ENCODE peak calls at places on chromosome 19, in eight cellular contexts. One of them, this sample, is unnamed.

GRCh38 chr19:20318616-20319015 is 151.6 kb downstream of the ZNF486 start:
- DNase-seq in non-pigmented ciliary epithelial cell: no peak
- DNase-seq in NCI-H2081 treated with DMSO at 0.1 percent for 48 hours: no peak
- DNase-seq in left cardiac atrium: no peak
- DNase-seq in activated naive CD8-positive, alpha-beta T cell treated with anti-CD3 and anti-CD28 coated beads for 36 hours: no peak
- DNase-seq in activated CD4-positive, alpha-beta T cell treated with anti-CD3 and anti-CD28 coated beads for 24 hours: no peak
- DNase-seq in NCI-H1048: no peak
- DNase-seq in activated CD8-positive, alpha-beta T cell treated with anti-CD3 and anti-CD28 coated beads, Interleukin-2, amount 10 ng/mL, durations not matched to agents 7 days and 5 days: no peak
- DNase-seq in this sample: no peak

GRCh38 chr19:2663920-2664571 is 38.4 kb downstream of the GNG7 start:
- DNase-seq in non-pigmented ciliary epithelial cell: no peak
- DNase-seq in NCI-H2081 treated with DMSO at 0.1 percent for 48 hours: no peak
- DNase-seq in left cardiac atrium: peak
- DNase-seq in activated naive CD8-positive, alpha-beta T cell treated with anti-CD3 and anti-CD28 coated beads for 36 hours: peak
- DNase-seq in activated CD4-positive, alpha-beta T cell treated with anti-CD3 and anti-CD28 coated beads for 24 hours: no peak
- DNase-seq in NCI-H1048: no peak
- DNase-seq in activated CD8-positive, alpha-beta T cell treated with anti-CD3 and anti-CD28 coated beads, Interleukin-2, amount 10 ng/mL, durations not matched to agents 7 days and 5 days: no peak
- DNase-seq in this sample: no peak

GRCh38 chr19:7540761-7541480 is 5.4 kb downstream of the PNPLA6 start:
- DNase-seq in non-pigmented ciliary epithelial cell: no peak
- DNase-seq in NCI-H2081 treated with DMSO at 0.1 percent for 48 hours: no peak
- DNase-seq in left cardiac atrium: no peak
- DNase-seq in activated naive CD8-positive, alpha-beta T cell treated with anti-CD3 and anti-CD28 coated beads for 36 hours: peak
- DNase-seq in activated CD4-positive, alpha-beta T cell treated with anti-CD3 and anti-CD28 coated beads for 24 hours: no peak
- DNase-seq in NCI-H1048: no peak
- DNase-seq in activated CD8-positive, alpha-beta T cell treated with anti-CD3 and anti-CD28 coated beads, Interleukin-2, amount 10 ng/mL, durations not matched to agents 7 days and 5 days: no peak
- DNase-seq in this sample: peak

GRCh38 chr19:8466018-8466417 is 21.2 kb downstream of the HNRNPM start:
- DNase-seq in non-pigmented ciliary epithelial cell: peak
- DNase-seq in NCI-H2081 treated with DMSO at 0.1 percent for 48 hours: no peak
- DNase-seq in left cardiac atrium: no peak
- DNase-seq in activated naive CD8-positive, alpha-beta T cell treated with anti-CD3 and anti-CD28 coated beads for 36 hours: no peak
- DNase-seq in activated CD4-positive, alpha-beta T cell treated with anti-CD3 and anti-CD28 coated beads for 24 hours: no peak
- DNase-seq in NCI-H1048: no peak
- DNase-seq in activated CD8-positive, alpha-beta T cell treated with anti-CD3 and anti-CD28 coated beads, Interleukin-2, amount 10 ng/mL, durations not matched to agents 7 days and 5 days: no peak
- DNase-seq in this sample: no peak

GRCh38 chr19:13118424-13119193 is 545 bp downstream of the NACC1 start:
- DNase-seq in non-pigmented ciliary epithelial cell: no peak
- DNase-seq in NCI-H2081 treated with DMSO at 0.1 percent for 48 hours: no peak
- DNase-seq in left cardiac atrium: peak
- DNase-seq in activated naive CD8-positive, alpha-beta T cell treated with anti-CD3 and anti-CD28 coated beads for 36 hours: peak
- DNase-seq in activated CD4-positive, alpha-beta T cell treated with anti-CD3 and anti-CD28 coated beads for 24 hours: no peak
- DNase-seq in NCI-H1048: no peak
- DNase-seq in activated CD8-positive, alpha-beta T cell treated with anti-CD3 and anti-CD28 coated beads, Interleukin-2, amount 10 ng/mL, durations not matched to agents 7 days and 5 days: peak
- DNase-seq in this sample: peak

GRCh38 chr19:19185853-19186728 is 5.9 kb downstream of the BORCS8 start:
- DNase-seq in non-pigmented ciliary epithelial cell: no peak
- DNase-seq in NCI-H2081 treated with DMSO at 0.1 percent for 48 hours: peak
- DNase-seq in left cardiac atrium: no peak
- DNase-seq in activated naive CD8-positive, alpha-beta T cell treated with anti-CD3 and anti-CD28 coated beads for 36 hours: peak
- DNase-seq in activated CD4-positive, alpha-beta T cell treated with anti-CD3 and anti-CD28 coated beads for 24 hours: peak
- DNase-seq in NCI-H1048: no peak
- DNase-seq in activated CD8-positive, alpha-beta T cell treated with anti-CD3 and anti-CD28 coated beads, Interleukin-2, amount 10 ng/mL, durations not matched to agents 7 days and 5 days: peak
- DNase-seq in this sample: peak

GRCh38 chr19:28960986-28961705 is 251.8 kb downstream of the UQCRFS1 start:
- DNase-seq in non-pigmented ciliary epithelial cell: no peak
- DNase-seq in NCI-H2081 treated with DMSO at 0.1 percent for 48 hours: no peak
- DNase-seq in left cardiac atrium: no peak
- DNase-seq in activated naive CD8-positive, alpha-beta T cell treated with anti-CD3 and anti-CD28 coated beads for 36 hours: no peak
- DNase-seq in activated CD4-positive, alpha-beta T cell treated with anti-CD3 and anti-CD28 coated beads for 24 hours: no peak
- DNase-seq in NCI-H1048: no peak
- DNase-seq in activated CD8-positive, alpha-beta T cell treated with anti-CD3 and anti-CD28 coated beads, Interleukin-2, amount 10 ng/mL, durations not matched to agents 7 days and 5 days: no peak
- DNase-seq in this sample: no peak

GRCh38 chr19:33905937-33906577 is 109.4 kb downstream of the KCTD15 start:
- DNase-seq in non-pigmented ciliary epithelial cell: no peak
- DNase-seq in NCI-H2081 treated with DMSO at 0.1 percent for 48 hours: no peak
- DNase-seq in left cardiac atrium: peak
- DNase-seq in activated naive CD8-positive, alpha-beta T cell treated with anti-CD3 and anti-CD28 coated beads for 36 hours: no peak
- DNase-seq in activated CD4-positive, alpha-beta T cell treated with anti-CD3 and anti-CD28 coated beads for 24 hours: no peak
- DNase-seq in NCI-H1048: no peak
- DNase-seq in activated CD8-positive, alpha-beta T cell treated with anti-CD3 and anti-CD28 coated beads, Interleukin-2, amount 10 ng/mL, durations not matched to agents 7 days and 5 days: no peak
- DNase-seq in this sample: no peak

GRCh38 chr19:48341006-48341405 is 15.7 kb downstream of the EMP3 start:
- DNase-seq in non-pigmented ciliary epithelial cell: no peak
- DNase-seq in NCI-H2081 treated with DMSO at 0.1 percent for 48 hours: peak
- DNase-seq in left cardiac atrium: no peak
- DNase-seq in activated naive CD8-positive, alpha-beta T cell treated with anti-CD3 and anti-CD28 coated beads for 36 hours: no peak
- DNase-seq in activated CD4-positive, alpha-beta T cell treated with anti-CD3 and anti-CD28 coated beads for 24 hours: no peak
- DNase-seq in NCI-H1048: no peak
- DNase-seq in activated CD8-positive, alpha-beta T cell treated with anti-CD3 and anti-CD28 coated beads, Interleukin-2, amount 10 ng/mL, durations not matched to agents 7 days and 5 days: no peak
- DNase-seq in this sample: no peak

GRCh38 chr19:10678813-10679212 is 22.4 kb upstream of the QTRT1 start:
- DNase-seq in non-pigmented ciliary epithelial cell: no peak
- DNase-seq in NCI-H2081 treated with DMSO at 0.1 percent for 48 hours: no peak
- DNase-seq in left cardiac atrium: no peak
- DNase-seq in activated naive CD8-positive, alpha-beta T cell treated with anti-CD3 and anti-CD28 coated beads for 36 hours: no peak
- DNase-seq in activated CD4-positive, alpha-beta T cell treated with anti-CD3 and anti-CD28 coated beads for 24 hours: no peak
- DNase-seq in NCI-H1048: no peak
- DNase-seq in activated CD8-positive, alpha-beta T cell treated with anti-CD3 and anti-CD28 coated beads, Interleukin-2, amount 10 ng/mL, durations not matched to agents 7 days and 5 days: no peak
- DNase-seq in this sample: no peak

GRCh38 chr19:39126593-39127187 is 1.1 kb downstream of the PAK4 start:
- DNase-seq in non-pigmented ciliary epithelial cell: no peak
- DNase-seq in NCI-H2081 treated with DMSO at 0.1 percent for 48 hours: no peak
- DNase-seq in left cardiac atrium: no peak
- DNase-seq in activated naive CD8-positive, alpha-beta T cell treated with anti-CD3 and anti-CD28 coated beads for 36 hours: no peak
- DNase-seq in activated CD4-positive, alpha-beta T cell treated with anti-CD3 and anti-CD28 coated beads for 24 hours: no peak
- DNase-seq in NCI-H1048: no peak
- DNase-seq in activated CD8-positive, alpha-beta T cell treated with anti-CD3 and anti-CD28 coated beads, Interleukin-2, amount 10 ng/mL, durations not matched to agents 7 days and 5 days: no peak
- DNase-seq in this sample: no peak

GRCh38 chr19:7492142-7493055 is 3.6 kb upstream of the PEX11G start:
- DNase-seq in non-pigmented ciliary epithelial cell: no peak
- DNase-seq in NCI-H2081 treated with DMSO at 0.1 percent for 48 hours: no peak
- DNase-seq in left cardiac atrium: no peak
- DNase-seq in activated naive CD8-positive, alpha-beta T cell treated with anti-CD3 and anti-CD28 coated beads for 36 hours: peak
- DNase-seq in activated CD4-positive, alpha-beta T cell treated with anti-CD3 and anti-CD28 coated beads for 24 hours: no peak
- DNase-seq in NCI-H1048: no peak
- DNase-seq in activated CD8-positive, alpha-beta T cell treated with anti-CD3 and anti-CD28 coated beads, Interleukin-2, amount 10 ng/mL, durations not matched to agents 7 days and 5 days: peak
- DNase-seq in this sample: no peak

GRCh38 chr19:17075860-17076538 is 422 bp downstream of the MYO9B start:
- DNase-seq in non-pigmented ciliary epithelial cell: no peak
- DNase-seq in NCI-H2081 treated with DMSO at 0.1 percent for 48 hours: no peak
- DNase-seq in left cardiac atrium: peak
- DNase-seq in activated naive CD8-positive, alpha-beta T cell treated with anti-CD3 and anti-CD28 coated beads for 36 hours: peak
- DNase-seq in activated CD4-positive, alpha-beta T cell treated with anti-CD3 and anti-CD28 coated beads for 24 hours: no peak
- DNase-seq in NCI-H1048: no peak
- DNase-seq in activated CD8-positive, alpha-beta T cell treated with anti-CD3 and anti-CD28 coated beads, Interleukin-2, amount 10 ng/mL, durations not matched to agents 7 days and 5 days: peak
- DNase-seq in this sample: peak

GRCh38 chr19:5003781-5004180 is 34.9 kb downstream of the KDM4B start:
- DNase-seq in non-pigmented ciliary epithelial cell: no peak
- DNase-seq in NCI-H2081 treated with DMSO at 0.1 percent for 48 hours: no peak
- DNase-seq in left cardiac atrium: no peak
- DNase-seq in activated naive CD8-positive, alpha-beta T cell treated with anti-CD3 and anti-CD28 coated beads for 36 hours: no peak
- DNase-seq in activated CD4-positive, alpha-beta T cell treated with anti-CD3 and anti-CD28 coated beads for 24 hours: no peak
- DNase-seq in NCI-H1048: no peak
- DNase-seq in activated CD8-positive, alpha-beta T cell treated with anti-CD3 and anti-CD28 coated beads, Interleukin-2, amount 10 ng/mL, durations not matched to agents 7 days and 5 days: no peak
- DNase-seq in this sample: no peak

GRCh38 chr19:49391581-49392399 is 3.7 kb downstream of the KASH5 start:
- DNase-seq in non-pigmented ciliary epithelial cell: peak
- DNase-seq in NCI-H2081 treated with DMSO at 0.1 percent for 48 hours: no peak
- DNase-seq in left cardiac atrium: peak
- DNase-seq in activated naive CD8-positive, alpha-beta T cell treated with anti-CD3 and anti-CD28 coated beads for 36 hours: peak
- DNase-seq in activated CD4-positive, alpha-beta T cell treated with anti-CD3 and anti-CD28 coated beads for 24 hours: peak
- DNase-seq in NCI-H1048: peak
- DNase-seq in activated CD8-positive, alpha-beta T cell treated with anti-CD3 and anti-CD28 coated beads, Interleukin-2, amount 10 ng/mL, durations not matched to agents 7 days and 5 days: peak
- DNase-seq in this sample: peak

GRCh38 chr19:51251453-51251790 is 542 bp downstream of the SIGLECL1 start:
- DNase-seq in non-pigmented ciliary epithelial cell: no peak
- DNase-seq in NCI-H2081 treated with DMSO at 0.1 percent for 48 hours: no peak
- DNase-seq in left cardiac atrium: no peak
- DNase-seq in activated naive CD8-positive, alpha-beta T cell treated with anti-CD3 and anti-CD28 coated beads for 36 hours: no peak
- DNase-seq in activated CD4-positive, alpha-beta T cell treated with anti-CD3 and anti-CD28 coated beads for 24 hours: no peak
- DNase-seq in NCI-H1048: no peak
- DNase-seq in activated CD8-positive, alpha-beta T cell treated with anti-CD3 and anti-CD28 coated beads, Interleukin-2, amount 10 ng/mL, durations not matched to agents 7 days and 5 days: no peak
- DNase-seq in this sample: no peak

GRCh38 chr19:41868120-41868988 is 8.3 kb downstream of the RPS19 start:
- DNase-seq in non-pigmented ciliary epithelial cell: no peak
- DNase-seq in NCI-H2081 treated with DMSO at 0.1 percent for 48 hours: no peak
- DNase-seq in left cardiac atrium: no peak
- DNase-seq in activated naive CD8-positive, alpha-beta T cell treated with anti-CD3 and anti-CD28 coated beads for 36 hours: no peak
- DNase-seq in activated CD4-positive, alpha-beta T cell treated with anti-CD3 and anti-CD28 coated beads for 24 hours: no peak
- DNase-seq in NCI-H1048: no peak
- DNase-seq in activated CD8-positive, alpha-beta T cell treated with anti-CD3 and anti-CD28 coated beads, Interleukin-2, amount 10 ng/mL, durations not matched to agents 7 days and 5 days: no peak
- DNase-seq in this sample: no peak

GRCh38 chr19:18479964-18480723 is 41.7 kb downstream of the ELL start:
- DNase-seq in non-pigmented ciliary epithelial cell: no peak
- DNase-seq in NCI-H2081 treated with DMSO at 0.1 percent for 48 hours: no peak
- DNase-seq in left cardiac atrium: peak
- DNase-seq in activated naive CD8-positive, alpha-beta T cell treated with anti-CD3 and anti-CD28 coated beads for 36 hours: no peak
- DNase-seq in activated CD4-positive, alpha-beta T cell treated with anti-CD3 and anti-CD28 coated beads for 24 hours: no peak
- DNase-seq in NCI-H1048: no peak
- DNase-seq in activated CD8-positive, alpha-beta T cell treated with anti-CD3 and anti-CD28 coated beads, Interleukin-2, amount 10 ng/mL, durations not matched to agents 7 days and 5 days: no peak
- DNase-seq in this sample: no peak

GRCh38 chr19:38251564-38252051 is 4.6 kb downstream of the PPP1R14A start:
- DNase-seq in non-pigmented ciliary epithelial cell: no peak
- DNase-seq in NCI-H2081 treated with DMSO at 0.1 percent for 48 hours: no peak
- DNase-seq in left cardiac atrium: peak
- DNase-seq in activated naive CD8-positive, alpha-beta T cell treated with anti-CD3 and anti-CD28 coated beads for 36 hours: no peak
- DNase-seq in activated CD4-positive, alpha-beta T cell treated with anti-CD3 and anti-CD28 coated beads for 24 hours: no peak
- DNase-seq in NCI-H1048: no peak
- DNase-seq in activated CD8-positive, alpha-beta T cell treated with anti-CD3 and anti-CD28 coated beads, Interleukin-2, amount 10 ng/mL, durations not matched to agents 7 days and 5 days: no peak
- DNase-seq in this sample: no peak

GRCh38 chr19:47663911-47664771 is 49.1 kb upstream of the EHD2 start:
- DNase-seq in non-pigmented ciliary epithelial cell: peak
- DNase-seq in NCI-H2081 treated with DMSO at 0.1 percent for 48 hours: no peak
- DNase-seq in left cardiac atrium: peak
- DNase-seq in activated naive CD8-positive, alpha-beta T cell treated with anti-CD3 and anti-CD28 coated beads for 36 hours: no peak
- DNase-seq in activated CD4-positive, alpha-beta T cell treated with anti-CD3 and anti-CD28 coated beads for 24 hours: no peak
- DNase-seq in NCI-H1048: no peak
- DNase-seq in activated CD8-positive, alpha-beta T cell treated with anti-CD3 and anti-CD28 coated beads, Interleukin-2, amount 10 ng/mL, durations not matched to agents 7 days and 5 days: no peak
- DNase-seq in this sample: no peak

GRCh38 chr19:44722131-44723121 is 23.5 kb downstream of the CEACAM16 start:
- DNase-seq in non-pigmented ciliary epithelial cell: no peak
- DNase-seq in NCI-H2081 treated with DMSO at 0.1 percent for 48 hours: no peak
- DNase-seq in left cardiac atrium: no peak
- DNase-seq in activated naive CD8-positive, alpha-beta T cell treated with anti-CD3 and anti-CD28 coated beads for 36 hours: peak
- DNase-seq in activated CD4-positive, alpha-beta T cell treated with anti-CD3 and anti-CD28 coated beads for 24 hours: no peak
- DNase-seq in NCI-H1048: no peak
- DNase-seq in activated CD8-positive, alpha-beta T cell treated with anti-CD3 and anti-CD28 coated beads, Interleukin-2, amount 10 ng/mL, durations not matched to agents 7 days and 5 days: peak
- DNase-seq in this sample: peak